ENCODE peak calls at places on chromosomes 6 and 20, in five cellular contexts. One of them, this sample, is unnamed.

GRCh38 chr6:46056906-46057529 is 41.4 kb upstream of the CLIC5 start:
- DNase-seq in NCI-H1930: no peak
- DNase-seq in CD4-positive, alpha-beta T cell: no peak
- DNase-seq in AG09309: no peak
- DNase-seq in activated T-cell treated with anti-CD3 and anti-CD28 coated beads, Interleukin-2, amount 50 U/mL, for 1 hour: no peak
- DNase-seq in this sample: no peak

GRCh38 chr6:125480571-125480970 is 178.8 kb upstream of the HDDC2 start:
- DNase-seq in NCI-H1930: no peak
- DNase-seq in CD4-positive, alpha-beta T cell: no peak
- DNase-seq in activated T-cell treated with anti-CD3 and anti-CD28 coated beads, Interleukin-2, amount 50 U/mL, for 1 hour: no peak
- DNase-seq in AG09309: no peak
- DNase-seq in this sample: no peak

GRCh38 chr20:41299899-41300298 is 17.6 kb downstream of the ZHX3 start:
- DNase-seq in NCI-H1930: no peak
- DNase-seq in AG09309: no peak
- DNase-seq in activated T-cell treated with anti-CD3 and anti-CD28 coated beads, Interleukin-2, amount 50 U/mL, for 1 hour: no peak
- DNase-seq in CD4-positive, alpha-beta T cell: no peak
- DNase-seq in this sample: no peak

GRCh38 chr6:133408543-133408942 is 167.4 kb downstream of the EYA4 start:
- DNase-seq in NCI-H1930: no peak
- DNase-seq in AG09309: no peak
- DNase-seq in activated T-cell treated with anti-CD3 and anti-CD28 coated beads, Interleukin-2, amount 50 U/mL, for 1 hour: no peak
- DNase-seq in CD4-positive, alpha-beta T cell: no peak
- DNase-seq in this sample: no peak

GRCh38 chr6:38337819-38338465 is 301.8 kb downstream of the BTBD9 start:
- DNase-seq in NCI-H1930: peak
- DNase-seq in activated T-cell treated with anti-CD3 and anti-CD28 coated beads, Interleukin-2, amount 50 U/mL, for 1 hour: no peak
- DNase-seq in CD4-positive, alpha-beta T cell: no peak
- DNase-seq in AG09309: peak
- DNase-seq in this sample: no peak

GRCh38 chr6:3269412-3269975 is 10.7 kb downstream of the PSMG4 start:
- DNase-seq in AG09309: no peak
- DNase-seq in NCI-H1930: no peak
- DNase-seq in CD4-positive, alpha-beta T cell: no peak
- DNase-seq in activated T-cell treated with anti-CD3 and anti-CD28 coated beads, Interleukin-2, amount 50 U/mL, for 1 hour: no peak
- DNase-seq in this sample: no peak

GRCh38 chr6:24228681-24229255 is 102.8 kb downstream of the NRSN1 start:
- DNase-seq in activated T-cell treated with anti-CD3 and anti-CD28 coated beads, Interleukin-2, amount 50 U/mL, for 1 hour: no peak
- DNase-seq in NCI-H1930: no peak
- DNase-seq in AG09309: no peak
- DNase-seq in CD4-positive, alpha-beta T cell: no peak
- DNase-seq in this sample: no peak

GRCh38 chr20:61126369-61127195 is 125.5 kb upstream of the CDH4 start:
- DNase-seq in activated T-cell treated with anti-CD3 and anti-CD28 coated beads, Interleukin-2, amount 50 U/mL, for 1 hour: no peak
- DNase-seq in NCI-H1930: no peak
- DNase-seq in AG09309: no peak
- DNase-seq in CD4-positive, alpha-beta T cell: no peak
- DNase-seq in this sample: no peak

GRCh38 chr20:59777814-59778575 is 155.4 kb downstream of the SYCP2 start:
- DNase-seq in AG09309: no peak
- DNase-seq in CD4-positive, alpha-beta T cell: no peak
- DNase-seq in activated T-cell treated with anti-CD3 and anti-CD28 coated beads, Interleukin-2, amount 50 U/mL, for 1 hour: no peak
- DNase-seq in NCI-H1930: no peak
- DNase-seq in this sample: no peak

GRCh38 chr6:45420083-45420908 is 42.6 kb upstream of the SUPT3H start:
- DNase-seq in activated T-cell treated with anti-CD3 and anti-CD28 coated beads, Interleukin-2, amount 50 U/mL, for 1 hour: peak
- DNase-seq in AG09309: no peak
- DNase-seq in CD4-positive, alpha-beta T cell: no peak
- DNase-seq in NCI-H1930: no peak
- DNase-seq in this sample: peak

This sample was measured in CD8-positive, alpha-beta memory T cell.